ENCODE peak calls at places on chromosomes 5 and 9, in seven cellular contexts. V is uterus; K is left ventricle myocardium inferior; F is stomach; D is CD4-positive, CD25-positive, alpha-beta regulatory T cell; J is mammary epithelial cell; Q is H9. M is an unnamed sample.

GRCh38 chr9:90333226-90333625 is 309.4 kb downstream of the DIRAS2 start:
- DNase-seq in V (no peak), K (no peak), F (no peak), D (no peak), J (no peak), Q (no peak), M (no peak)

GRCh38 chr5:155655569-155655968 is 642.0 kb downstream of the KIF4B start:
- DNase-seq in V (no peak), K (no peak), F (no peak), D (no peak), J (no peak), Q (no peak), M (no peak)

GRCh38 chr5:151222769-151223446 is 984 bp downstream of the CCDC69 start:
- DNase-seq in V (peak; percentile 57), K (peak; percentile 47), F (no peak), D (peak; percentile 48), J (no peak), Q (peak; percentile 49), M (peak; percentile 67)

GRCh38 chr5:67350185-67350584 is 153.6 kb upstream of the CD180 start:
- DNase-seq in V (no peak), K (no peak), F (no peak), D (no peak), J (no peak), Q (no peak), M (no peak)

GRCh38 chr9:21864505-21864904 is 62.1 kb downstream of the MTAP start:
- DNase-seq in V (no peak), K (no peak), F (peak; percentile 37), D (no peak), J (no peak), Q (no peak), M (no peak)

GRCh38 chr9:113649054-113649453 is 185.5 kb downstream of the RGS3 start:
- DNase-seq in V (no peak), K (peak; percentile 78), F (no peak), D (no peak), J (no peak), Q (no peak), M (peak; percentile 42)

GRCh38 chr9:77541055-77541454 is 107.1 kb downstream of the GNA14 start:
- DNase-seq in V (no peak), K (no peak), F (no peak), D (no peak), J (no peak), Q (no peak), M (no peak)

GRCh38 chr5:41871866-41872265 is 1.6 kb upstream of the OXCT1 start:
- DNase-seq in V (peak; percentile 22), K (no peak), F (peak; percentile 55), D (no peak), J (peak; percentile 47), Q (no peak), M (no peak)

GRCh38 chr9:128383007-128383753 is 12.0 kb downstream of the URM1 start:
- DNase-seq in V (no peak), K (no peak), F (no peak), D (no peak), J (no peak), Q (peak; percentile 93), M (no peak)

GRCh38 chr5:36158144-36158543 is 6.2 kb downstream of the SKP2 start:
- DNase-seq in V (no peak), K (no peak), F (no peak), D (no peak), J (no peak), Q (no peak), M (no peak)

GRCh38 chr5:5009240-5009639 is 130.9 kb upstream of the ADAMTS16 start:
- DNase-seq in V (no peak), K (no peak), F (no peak), D (no peak), J (no peak), Q (no peak), M (no peak)

GRCh38 chr5:96703384-96703910 is 41.3 kb downstream of the CAST start:
- DNase-seq in V (no peak), K (no peak), F (peak; percentile 76), D (peak; percentile 84), J (peak; percentile 85), Q (no peak), M (no peak)

GRCh38 chr9:78289474-78289873 is 7.5 kb upstream of the PSAT1 start:
- DNase-seq in V (no peak), K (no peak), F (no peak), D (no peak), J (no peak), Q (no peak), M (no peak)

GRCh38 chr9:22056402-22056801 is 47.3 kb upstream of the CDKN2B start:
- DNase-seq in V (no peak), K (no peak), F (no peak), D (no peak), J (no peak), Q (no peak), M (no peak)

GRCh38 chr9:96009690-96010477 is 134.4 kb downstream of the ERCC6L2 start:
- DNase-seq in V (no peak), K (no peak), F (no peak), D (peak; percentile 34), J (peak; percentile 14), Q (no peak), M (peak; percentile 82)

GRCh38 chr5:110900829-110901228 is 162.0 kb downstream of the SLC25A46 start:
- DNase-seq in V (no peak), K (no peak), F (no peak), D (no peak), J (peak; percentile 92), Q (no peak), M (no peak)

GRCh38 chr5:152256580-152256979 is 148.5 kb downstream of the NMUR2 start:
- DNase-seq in V (no peak), K (no peak), F (no peak), D (no peak), J (no peak), Q (no peak), M (no peak)

GRCh38 chr5:160602744-160603143 is 181.1 kb downstream of the PTTG1 start:
- DNase-seq in V (no peak), K (no peak), F (no peak), D (no peak), J (no peak), Q (no peak), M (no peak)

GRCh38 chr5:159135896-159136531 is 36.3 kb upstream of the EBF1 start:
- DNase-seq in V (no peak), K (no peak), F (no peak), D (no peak), J (peak; percentile 50), Q (no peak), M (no peak)

GRCh38 chr5:62093981-62094380 is 212.0 kb upstream of the KIF2A start:
- DNase-seq in V (no peak), K (no peak), F (no peak), D (no peak), J (no peak), Q (no peak), M (no peak)

GRCh38 chr9:110076894-110077725 is 130.8 kb downstream of the C9orf152 start:
- DNase-seq in V (no peak), K (no peak), F (no peak), D (no peak), J (peak; percentile 47), Q (no peak), M (no peak)

GRCh38 chr9:72155282-72155677 is 6.0 kb downstream of the GDA start:
- DNase-seq in V (no peak), K (no peak), F (no peak), D (no peak), J (no peak), Q (no peak), M (no peak)

GRCh38 chr9:72158680-72159079 is 9.4 kb downstream of the GDA start:
- DNase-seq in V (no peak), K (no peak), F (no peak), D (no peak), J (no peak), Q (no peak), M (no peak)

GRCh38 chr9:72151099-72151498 is 1.9 kb downstream of the GDA start:
- DNase-seq in V (no peak), K (no peak), F (no peak), D (no peak), J (no peak), Q (no peak), M (no peak)

GRCh38 chr9:72156586-72156985 is 7.3 kb downstream of the GDA start:
- DNase-seq in V (no peak), K (no peak), F (no peak), D (no peak), J (no peak), Q (no peak), M (no peak)

GRCh38 chr9:72154468-72155281 is 5.4 kb downstream of the GDA start:
- DNase-seq in V (no peak), K (no peak), F (peak; percentile 28), D (no peak), J (peak; percentile 43), Q (no peak), M (peak; percentile 78)
- H3K27ac ChIP-seq in V (no peak overlapping the region), K (no peak overlapping the region), F (no peak overlapping the region), D (no peak overlapping the region), J (no peak overlapping the region), Q (no peak overlapping the region), M (peak overlapping the region; percentile 73)

GRCh38 chr9:98962181-98962560 is 18.5 kb downstream of the COL15A1 start:
- DNase-seq in V (no peak), K (no peak), F (no peak), D (no peak), J (no peak), Q (no peak), M (no peak)

GRCh38 chr9:98961513-98962180 is 17.9 kb downstream of the COL15A1 start:
- DNase-seq in V (no peak), K (no peak), F (no peak), D (no peak), J (no peak), Q (no peak), M (no peak)

GRCh38 chr9:98962861-98963260 is 19.2 kb downstream of the COL15A1 start:
- DNase-seq in V (no peak), K (no peak), F (no peak), D (no peak), J (no peak), Q (no peak), M (no peak)

GRCh38 chr9:98964911-98965336 is 21.2 kb downstream of the COL15A1 start:
- DNase-seq in V (no peak), K (no peak), F (no peak), D (no peak), J (no peak), Q (no peak), M (no peak)

DNA sequence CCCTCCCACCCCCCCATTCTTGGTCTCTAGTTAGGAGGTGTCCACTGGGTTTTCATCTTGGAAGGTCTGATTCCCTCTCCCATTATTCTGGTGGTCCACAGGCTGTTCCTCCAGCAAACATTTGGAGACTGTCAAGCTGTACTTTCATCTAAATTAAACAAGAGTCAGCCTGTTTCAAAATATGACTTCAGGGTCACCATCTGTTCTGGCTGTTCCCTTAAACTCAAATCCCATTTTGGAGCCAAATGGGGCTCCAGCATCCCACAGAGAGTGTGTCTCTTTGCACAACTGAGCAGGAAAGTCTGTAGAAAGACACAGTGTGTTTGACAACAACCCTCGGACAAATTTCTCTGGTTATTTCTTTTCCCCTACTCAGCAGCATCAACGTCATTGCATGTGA is 20.5 kb downstream of the COL15A1 start:
- DNase-seq in V (no peak), K (no peak), F (no peak), D (no peak), J (no peak), Q (no peak), M (no peak)
- H3K4me1 ChIP-seq in V (peaks cover 13% of the 10 kb centered on the region), K (peaks cover 99% of the 10 kb centered on the region), F (peaks cover 73% of the 10 kb centered on the region), D (no peaks in the 10 kb centered on the region), J (no peaks in the 10 kb centered on the region), Q (peaks cover 2% of the 10 kb centered on the region), M (no peaks in the 10 kb centered on the region)

GRCh38 chr5:125888358-125888757 is 534.9 kb upstream of the GRAMD2B start:
- DNase-seq in V (no peak), K (no peak), F (no peak), D (no peak), J (no peak), Q (no peak), M (no peak)
- H3K27me3 ChIP-seq in V (no peaks in the 10 kb centered on the region), K (no peaks in the 10 kb centered on the region), F (no peaks in the 10 kb centered on the region), D (no peaks in the 10 kb centered on the region), J (no peaks in the 10 kb centered on the region), Q (no peaks in the 10 kb centered on the region), M (no peaks in the 10 kb centered on the region)

GRCh38 chr9:91858670-91859030 is 91.4 kb downstream of the ROR2 start:
- DNase-seq in V (no peak), K (no peak), F (no peak), D (no peak), J (no peak), Q (no peak), M (no peak)
- H3K27ac ChIP-seq in V (no peak overlapping the region), K (no peak overlapping the region), F (peak overlapping the region; percentile 60), D (no peak overlapping the region), J (no peak overlapping the region), Q (no peak overlapping the region), M (no peak overlapping the region)